ENCODE peak calls at places on chromosomes 2 and 18, in seven cellular contexts. F is stomach; B is HEK293T; I is GM12891; D is stimulated activated CD4-positive, alpha-beta T cell treated with anti-CD3 and anti-CD28 coated beads, Interleukin-15, amount 100 ng/mL, for 1 hour; N is cerebellum; L is A172. Y is an unnamed sample.

GRCh38 chr2:165572155-165572554 is 102.7 kb downstream of the CSRNP3 start:
- DNase-seq in F (no peak), B (peak), I (no peak), D (no peak), N (no peak), L (no peak), Y (no peak)

GRCh38 chr2:53484521-53484920 is 283.1 kb upstream of the CHAC2 start:
- DNase-seq in F (no peak), B (no peak), I (no peak), D (no peak), N (no peak), L (no peak), Y (no peak)

GRCh38 chr2:55059793-55060192 is 9.5 kb upstream of the RTN4 start:
- DNase-seq in F (no peak), B (no peak), I (no peak), D (no peak), N (no peak), L (no peak), Y (no peak)

GRCh38 chr2:20617081-20617575 is 33.8 kb downstream of the HS1BP3 start:
- DNase-seq in F (peak), B (no peak), I (no peak), D (no peak), N (no peak), L (no peak), Y (no peak)

GRCh38 chr18:35730738-35731370 is 149.3 kb downstream of the GALNT1 start:
- DNase-seq in F (no peak), B (no peak), I (no peak), D (no peak), N (no peak), L (no peak), Y (no peak)

GRCh38 chr18:3340682-3341097 is 78.8 kb downstream of the MYL12B start:
- DNase-seq in F (no peak), B (peak), I (no peak), D (no peak), N (no peak), L (peak), Y (no peak)

GRCh38 chr2:221492606-221493005 is 79.5 kb downstream of the EPHA4 start:
- DNase-seq in F (no peak), B (no peak), I (no peak), D (no peak), N (peak), L (no peak), Y (no peak)

GRCh38 chr2:104847821-104848160 is 6.1 kb upstream of the POU3F3 start:
- DNase-seq in F (no peak), B (no peak), I (no peak), D (no peak), N (no peak), L (no peak), Y (no peak)

GRCh38 chr2:191180712-191181111 is 29.9 kb upstream of the STAT4 start:
- DNase-seq in F (no peak), B (no peak), I (no peak), D (no peak), N (no peak), L (no peak), Y (no peak)

Y was measured in GM20000.